ENCODE peak calls at places on chromosomes 11 and 22, in nine cellular contexts. R, V, J, D, Y, E, M, I and S are unnamed samples. For H3K36me3, the result is how much of the 10 kb centered on the place peaks cover.

GRCh38 chr11:120746395-120746794 is 234.8 kb downstream of the GRIK4 start:
- DNase-seq in J (no peak), E (no peak), I (no peak), R (no peak), V (no peak), D (no peak), M (no peak), Y (no peak), S (no peak)

GRCh38 chr11:46012185-46012584 is 89.7 kb downstream of the LARGE2 start:
- DNase-seq in E (no peak), J (no peak), Y (no peak), M (no peak), V (no peak), D (no peak), I (no peak), R (no peak), S (no peak)

GRCh38 chr11:18065572-18065971 is 19.5 kb upstream of the TPH1 start:
- DNase-seq in M (no peak), I (no peak), J (no peak), E (no peak), R (no peak), D (no peak), Y (peak), V (no peak), S (no peak)

GRCh38 chr22:35842519-35842913 is 124.8 kb downstream of the APOL5 start:
- DNase-seq in V (no peak), Y (no peak), D (no peak), R (no peak), M (no peak), E (no peak), I (no peak), J (no peak), S (no peak)

GRCh38 chr11:87251560-87251959 is 213.8 kb downstream of the TMEM135 start:
- DNase-seq in M (no peak), J (no peak), Y (no peak), E (no peak), V (no peak), R (no peak), D (no peak), I (peak), S (no peak)

GRCh38 chr22:47397673-47398072 is 635.2 kb downstream of the TBC1D22A start:
- DNase-seq in J (no peak), V (no peak), M (no peak), E (no peak), I (no peak), D (no peak), Y (peak), R (no peak), S (no peak)

GRCh38 chr11:9787981-9788521 is 124.2 kb downstream of the SWAP70 start:
- DNase-seq in R (no peak), V (no peak), I (no peak), D (peak), J (no peak), Y (no peak), M (no peak), E (no peak), S (no peak)

GRCh38 chr11:135027461-135027860 is 615.4 kb upstream of the B3GAT1 start:
- DNase-seq in D (peak), R (peak), M (no peak), E (no peak), I (peak), J (peak), V (no peak), Y (no peak), S (no peak)

GRCh38 chr11:17765381-17766359 is 31.1 kb downstream of the KCNC1 start:
- DNase-seq in V (no peak), R (no peak), J (no peak), D (peak), M (no peak), Y (no peak), E (no peak), I (no peak), S (no peak)

GRCh38 chr11:133905677-133906156 is 51.1 kb downstream of the IGSF9B start:
- DNase-seq in V (no peak), M (no peak), J (no peak), I (no peak), Y (peak), R (no peak), D (no peak), E (no peak), S (no peak)

DNA sequence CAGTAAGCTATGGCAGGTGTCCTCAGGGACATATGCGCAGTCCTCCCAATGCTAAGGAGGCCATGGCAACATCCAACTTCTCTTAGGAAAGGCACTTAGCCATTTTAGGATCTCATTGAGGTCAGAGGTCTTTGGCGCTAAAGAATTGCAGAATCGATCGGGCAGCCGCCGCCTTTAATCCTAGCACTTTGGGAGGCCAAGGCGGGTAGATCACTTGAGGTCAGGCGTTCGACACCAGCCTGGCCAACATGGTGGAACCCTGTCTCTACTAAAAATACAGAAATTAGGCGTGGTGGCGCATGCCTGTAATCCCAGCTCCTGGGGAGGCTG is 1.2 kb upstream of the CHID1 start:
- DNase-seq in J (no peak), E (no peak), V (no peak), R (no peak), D (no peak), I (no peak), M (no peak), Y (no peak), S (no peak)
- H3K4me3 ChIP-seq in J (no peak), E (peak), V (no peak), R (no peak), D (no peak), I (no peak), M (peak), Y (no peak), S (peak)

GRCh38 chr22:31647516-31647915 is 14.5 kb downstream of the PISD start:
- DNase-seq in V (peak), R (no peak), M (no peak), J (no peak), D (peak), Y (no peak), I (no peak), E (no peak), S (no peak)
- H3K36me3 ChIP-seq in V (under half), R (half or more), M (under half), J (under half), D (under half), Y (under half), I (under half), E (under half), S (under half)

GRCh38 chr22:27097481-27097880 is 440.1 kb downstream of the MIAT start:
- DNase-seq in V (no peak), E (no peak), M (no peak), Y (no peak), R (no peak), D (peak), I (no peak), J (no peak), S (no peak)

GRCh38 chr22:27090595-27090994 is 433.2 kb downstream of the MIAT start:
- DNase-seq in D (no peak), Y (no peak), R (no peak), M (no peak), E (no peak), I (no peak), V (no peak), J (no peak), S (no peak)

GRCh38 chr22:27089303-27089702 is 431.9 kb downstream of the MIAT start:
- DNase-seq in M (no peak), E (no peak), J (no peak), R (no peak), V (no peak), Y (no peak), D (no peak), I (no peak), S (no peak)

GRCh38 chr22:27094633-27095308 is 437.4 kb downstream of the MIAT start:
- DNase-seq in D (peak), R (no peak), I (no peak), E (no peak), J (no peak), V (no peak), Y (no peak), M (no peak), S (no peak)

GRCh38 chr22:27093422-27093821 is 436.0 kb downstream of the MIAT start:
- DNase-seq in I (no peak), D (no peak), R (no peak), J (no peak), M (no peak), Y (no peak), E (no peak), V (no peak), S (no peak)
- H3K4me3 ChIP-seq in I (no peak), D (no peak), R (no peak), J (no peak), M (no peak), Y (no peak), E (no peak), V (no peak), S (no peak)

GRCh38 chr11:47498584-47499152 is 49.7 kb upstream of the RAPSN start:
- DNase-seq in R (no peak), E (no peak), J (no peak), V (no peak), Y (no peak), I (no peak), M (no peak), D (no peak), S (no peak)

GRCh38 chr11:47496808-47497207 is 47.9 kb upstream of the RAPSN start:
- DNase-seq in I (no peak), D (no peak), R (no peak), Y (no peak), E (no peak), M (no peak), V (no peak), J (no peak), S (no peak)

GRCh38 chr11:47498149-47498548 is 49.2 kb upstream of the RAPSN start:
- DNase-seq in M (no peak), E (no peak), D (no peak), I (no peak), V (no peak), R (no peak), J (no peak), Y (no peak), S (no peak)

GRCh38 chr11:47494996-47495855 is 46.3 kb upstream of the RAPSN start:
- DNase-seq in I (no peak), E (no peak), V (no peak), Y (no peak), M (no peak), J (no peak), R (no peak), D (no peak), S (no peak)

DNA sequence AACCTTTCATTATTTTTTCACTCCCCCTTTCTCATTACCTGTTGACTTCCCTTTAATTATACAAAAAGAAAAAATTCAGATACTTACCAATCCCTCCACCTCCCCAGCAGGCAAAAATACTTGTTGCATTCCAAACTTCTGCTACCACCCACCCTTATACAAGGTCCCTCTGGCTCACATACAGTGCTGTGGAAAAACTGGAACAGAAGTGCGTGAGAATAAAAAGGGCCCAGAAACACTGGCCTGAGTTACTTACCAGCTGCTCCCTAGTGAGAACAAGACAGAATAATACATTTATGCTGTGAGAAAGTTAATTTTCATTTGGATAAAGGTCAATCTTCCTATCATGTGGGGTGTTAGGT is 46.9 kb upstream of the RAPSN start:
- DNase-seq in Y (no peak), J (no peak), R (no peak), E (no peak), D (peak), V (no peak), I (no peak), M (no peak), S (no peak)
- H3K36me3 ChIP-seq in Y (under half), J (under half), R (under half), E (under half), D (under half), V (half or more), I (under half), M (under half), S (under half)

DNA sequence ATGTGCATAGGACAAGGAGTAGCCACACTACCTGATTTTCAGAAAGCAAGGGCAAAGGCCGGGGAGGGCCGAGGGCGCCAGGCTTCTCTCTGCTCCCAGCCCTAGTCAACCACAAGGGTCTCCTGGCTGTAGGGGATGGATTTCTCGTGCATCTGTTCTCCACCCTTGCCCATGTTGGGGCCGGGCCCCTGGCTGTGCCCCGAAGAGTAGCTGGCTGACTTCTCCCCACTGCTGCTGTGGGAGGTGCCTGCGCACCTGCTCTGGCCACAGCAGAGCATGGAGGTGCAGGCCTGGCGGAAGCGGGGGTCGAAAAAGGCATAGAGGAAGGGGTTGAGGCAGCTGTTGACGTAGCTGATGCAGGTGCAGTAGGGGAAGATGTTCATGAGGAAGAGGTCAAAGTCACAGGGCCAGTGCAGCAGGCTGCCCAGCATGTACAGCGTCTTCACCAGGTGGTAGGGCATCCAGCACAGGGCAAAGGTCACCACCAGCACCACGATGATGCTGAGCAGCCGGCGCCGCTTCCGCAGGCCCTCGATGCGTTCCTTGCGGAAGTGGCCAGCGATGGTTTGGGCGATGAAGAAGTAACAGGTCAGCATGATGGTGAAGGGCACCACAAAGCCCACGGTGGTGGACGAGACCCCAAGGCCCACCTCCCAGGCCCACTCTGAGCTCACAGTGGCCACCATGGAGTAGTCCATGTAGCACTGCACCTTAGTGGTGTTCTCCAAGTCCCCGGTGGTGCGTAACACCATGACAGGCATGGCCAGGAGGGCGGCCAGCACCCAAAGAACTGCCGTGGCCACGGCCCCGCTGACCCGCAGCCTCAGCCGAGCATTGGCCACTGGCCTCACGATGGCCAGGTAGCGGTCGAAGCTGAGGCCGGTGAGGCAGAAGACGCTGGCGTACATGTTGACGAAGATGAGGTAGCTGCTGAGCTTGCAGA is 1.0 kb downstream of the APLNR start:
- DNase-seq in D (no peak), J (no peak), E (no peak), Y (no peak), V (no peak), R (no peak), I (no peak), M (no peak), S (no peak)
- H3K4me3 ChIP-seq in D (no peak), J (no peak), E (no peak), Y (no peak), V (no peak), R (no peak), I (no peak), M (no peak), S (no peak)

GRCh38 chr22:41229730-41230398 is 10.9 kb downstream of the CHADL start:
- DNase-seq in R (no peak), V (no peak), M (no peak), J (no peak), I (no peak), D (no peak), E (no peak), Y (no peak), S (no peak)

GRCh38 chr22:41230399-41230785 is 10.3 kb downstream of the CHADL start:
- DNase-seq in I (no peak), M (no peak), Y (no peak), D (no peak), R (no peak), V (no peak), E (no peak), J (no peak), S (no peak)

GRCh38 chr22:41229215-41229614 is 11.5 kb downstream of the CHADL start:
- DNase-seq in I (no peak), D (no peak), E (no peak), M (no peak), Y (no peak), R (no peak), J (no peak), V (no peak), S (no peak)

GRCh38 chr22:41223535-41223934 is 17.2 kb downstream of the CHADL start:
- DNase-seq in E (no peak), J (no peak), Y (no peak), D (no peak), V (no peak), I (no peak), R (no peak), M (no peak), S (no peak)

DNA sequence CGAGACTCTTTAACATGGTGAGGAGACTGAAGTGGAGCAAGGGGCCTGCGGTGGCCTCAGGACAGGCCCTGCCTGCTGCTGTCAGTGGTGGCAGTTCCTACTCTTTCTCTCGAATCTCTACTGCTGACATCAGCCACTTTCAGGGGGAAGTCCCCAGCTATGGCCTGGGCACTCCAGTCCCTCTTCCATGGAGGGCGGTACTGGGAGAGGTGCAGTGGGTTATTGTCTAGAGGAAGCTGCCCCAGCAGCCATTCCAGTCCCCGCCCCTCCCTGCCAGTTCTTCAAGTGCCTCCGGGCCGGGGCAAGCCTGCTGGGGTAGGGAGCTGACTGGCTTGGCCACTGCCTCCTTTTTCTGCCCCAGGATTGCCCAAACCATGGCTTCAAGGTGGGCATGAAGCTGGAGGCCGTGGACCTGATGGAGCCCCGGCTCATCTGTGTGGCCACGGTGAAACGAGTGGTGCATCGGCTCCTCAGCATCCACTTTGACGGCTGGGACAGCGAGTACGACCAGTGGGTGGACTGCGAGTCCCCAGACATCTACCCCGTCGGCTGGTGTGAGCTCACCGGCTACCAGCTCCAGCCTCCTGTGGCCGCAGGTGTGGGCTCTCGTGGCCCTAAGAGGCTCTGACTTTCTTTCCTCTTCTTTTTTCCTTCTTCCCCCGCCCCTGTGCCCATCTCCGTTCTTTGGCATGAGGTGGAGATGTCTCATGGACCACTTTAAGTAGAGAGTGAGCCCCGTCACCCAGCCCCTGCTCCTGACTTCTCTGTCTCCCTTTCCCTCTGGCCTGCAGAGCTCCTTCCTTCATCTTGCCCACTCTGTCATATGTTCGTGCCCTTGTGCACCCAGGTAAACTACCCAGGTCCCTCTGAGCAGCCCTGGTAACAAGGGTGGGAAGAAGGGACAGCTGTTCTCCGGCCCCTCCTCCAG is 13.7 kb downstream of the CHADL start:
- DNase-seq in V (no peak), Y (no peak), E (no peak), J (no peak), M (no peak), I (no peak), D (no peak), R (no peak), S (no peak)
- H3K36me3 ChIP-seq in V (half or more), Y (under half), E (half or more), J (half or more), M (under half), I (under half), D (under half), R (half or more), S (half or more)

DNA sequence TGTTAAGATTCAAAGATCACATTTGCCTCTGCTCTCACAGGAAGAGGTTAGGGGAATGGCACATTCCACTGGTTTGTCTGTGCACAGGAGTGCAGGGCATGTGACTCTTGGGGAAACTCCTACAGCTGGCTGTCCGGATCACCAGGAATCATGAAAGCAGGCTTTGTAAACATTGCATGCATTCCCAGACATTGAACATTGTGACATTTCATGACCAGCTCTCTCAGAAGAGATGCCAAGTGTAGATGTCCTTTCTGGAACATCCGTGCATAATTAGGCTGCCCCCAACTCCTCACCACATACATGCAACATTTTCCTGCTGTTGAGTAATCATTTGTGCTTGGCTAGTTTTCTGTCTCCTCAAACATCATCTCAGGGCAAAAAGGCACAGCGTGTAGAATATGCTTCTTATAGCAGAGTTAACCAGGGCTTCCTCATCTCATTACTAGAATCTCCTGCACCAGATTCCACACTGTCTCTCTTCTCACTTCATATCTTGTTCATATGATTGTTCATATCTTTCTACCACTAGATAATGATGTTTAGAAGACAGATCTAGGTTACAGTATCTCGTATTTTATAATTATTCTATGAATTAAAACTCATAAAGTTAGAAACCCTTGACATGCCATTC is 694.7 kb downstream of the NTM start:
- DNase-seq in Y (no peak), M (no peak), D (peak), V (peak), J (no peak), R (no peak), I (peak), E (no peak), S (no peak)
- H3K4me3 ChIP-seq in Y (no peak), M (no peak), D (no peak), V (no peak), J (no peak), R (no peak), I (no peak), E (no peak), S (no peak)